ENCODE peak calls at places on chromosomes 6 and 20, in six cellular contexts. T, Q, L, D, H and E are unnamed samples.

GRCh38 chr6:149508485-149508884 is 23.7 kb upstream of the ZC3H12D start:
- DNase-seq in T (no peak), Q (no peak), L (no peak), D (no peak), H (no peak), E (no peak)

GRCh38 chr6:63804381-63804956 is 168.9 kb downstream of the PHF3 start:
- DNase-seq in T (peak), Q (peak), L (no peak), D (no peak), H (peak), E (peak)

GRCh38 chr20:761418-762381 is 6.6 kb downstream of the SLC52A3 start:
- DNase-seq in T (no peak), Q (no peak), L (no peak), D (no peak), H (no peak), E (no peak)

GRCh38 chr20:43863821-43864544 is 50.7 kb upstream of the TOX2 start:
- DNase-seq in T (no peak), Q (no peak), L (no peak), D (no peak), H (no peak), E (no peak)

GRCh38 chr20:1664911-1665310 is 7.3 kb upstream of the SIRPG start:
- DNase-seq in T (no peak), Q (no peak), L (peak), D (no peak), H (no peak), E (no peak)

GRCh38 chr6:5325173-5325572 is 63.9 kb downstream of the FARS2 start:
- DNase-seq in T (no peak), Q (no peak), L (no peak), D (no peak), H (no peak), E (no peak)

GRCh38 chr6:87237804-87238203 is 82.4 kb downstream of the ZNF292 start:
- DNase-seq in T (no peak), Q (peak), L (no peak), D (no peak), H (peak), E (no peak)

GRCh38 chr20:53869466-53870258 is 200.7 kb downstream of the BCAS1 start:
- DNase-seq in T (no peak), Q (peak), L (peak), D (peak), H (peak), E (peak)

GRCh38 chr6:45586216-45587171 is 208.8 kb upstream of the SUPT3H start:
- DNase-seq in T (no peak), Q (no peak), L (no peak), D (peak), H (no peak), E (no peak)

GRCh38 chr6:10210052-10210451 is 204.8 kb downstream of the TFAP2A start:
- DNase-seq in T (no peak), Q (peak), L (no peak), D (no peak), H (peak), E (peak)

GRCh38 chr6:82910394-82910793 is 155.2 kb downstream of the UBE3D start:
- DNase-seq in T (no peak), Q (no peak), L (no peak), D (peak), H (no peak), E (no peak)

GRCh38 chr20:34368547-34368946 is 5.5 kb downstream of the ITCH start:
- DNase-seq in T (no peak), Q (peak), L (no peak), D (no peak), H (no peak), E (no peak)

GRCh38 chr6:16759646-16760535 is 1.4 kb downstream of the ATXN1 start:
- DNase-seq in T (peak), Q (peak), L (peak), D (peak), H (peak), E (peak)

GRCh38 chr6:48996461-48997119 is 466.5 kb downstream of the MMUT start:
- DNase-seq in T (no peak), Q (no peak), L (no peak), D (no peak), H (no peak), E (no peak)

GRCh38 chr20:59813948-59814834 is 119.2 kb downstream of the SYCP2 start:
- DNase-seq in T (no peak), Q (no peak), L (no peak), D (no peak), H (no peak), E (no peak)

GRCh38 chr20:20864346-20865096 is 152.1 kb upstream of the RALGAPA2 start:
- DNase-seq in T (no peak), Q (peak), L (no peak), D (peak), H (peak), E (no peak)

GRCh38 chr6:32842690-32843089 is 1.2 kb downstream of the PSMB8 start:
- DNase-seq in T (no peak), Q (no peak), L (no peak), D (no peak), H (no peak), E (no peak)

GRCh38 chr6:33633462-33634158 is 12.5 kb downstream of the ITPR3 start:
- DNase-seq in T (no peak), Q (peak), L (peak), D (peak), H (peak), E (peak)